ENCODE peak calls at places on chromosomes 7 and 10, in seven cellular contexts. T is IMR-90, U is esophagus squamous epithelium, L is gastrocnemius medialis, A is stomach, P is A549, K is lower leg skin. Q is an unnamed sample.

GRCh38 chr7:106284516-106285050 is at the start of gene NAMPT:
- DNase-seq in T (no peak), U (no peak), L (no peak), A (peak; percentile 59), P (no peak), K (peak; percentile 21), Q (no peak)

GRCh38 chr10:107971411-107971810 is 806.9 kb upstream of the SORCS1 start:
- DNase-seq in T (no peak), U (no peak), L (no peak), A (no peak), P (no peak), K (no peak), Q (no peak)

GRCh38 chr7:39384386-39384785 is 181.8 kb upstream of the YAE1 start:
- DNase-seq in T (no peak), U (no peak), L (no peak), A (no peak), P (no peak), K (no peak), Q (no peak)

GRCh38 chr7:47551550-47552121 is 30.3 kb downstream of the TNS3 start:
- DNase-seq in T (no peak), U (no peak), L (peak; percentile 27), A (no peak), P (no peak), K (no peak), Q (peak; percentile 43)

GRCh38 chr10:71052261-71052660 is 160.1 kb upstream of the UNC5B start:
- DNase-seq in T (no peak), U (no peak), L (no peak), A (no peak), P (no peak), K (no peak), Q (no peak)

GRCh38 chr10:50896721-50897120 is 11.3 kb upstream of the A1CF start:
- DNase-seq in T (no peak), U (no peak), L (no peak), A (no peak), P (no peak), K (no peak), Q (no peak)

GRCh38 chr10:96122824-96123223 is 7.3 kb upstream of the ZNF518A start:
- DNase-seq in T (no peak), U (no peak), L (no peak), A (no peak), P (no peak), K (no peak), Q (no peak)

GRCh38 chr10:12483996-12484944 is 134.9 kb downstream of the CAMK1D start:
- DNase-seq in T (no peak), U (no peak), L (no peak), A (no peak), P (no peak), K (no peak), Q (peak; percentile 63)

GRCh38 chr7:124324262-124324661 is 291.4 kb upstream of the TMEM229A start:
- DNase-seq in T (peak; percentile 18), U (no peak), L (no peak), A (no peak), P (no peak), K (no peak), Q (no peak)

GRCh38 chr7:131753620-131754222 is 197.3 kb upstream of the PODXL start:
- DNase-seq in T (no peak), U (no peak), L (no peak), A (no peak), P (peak; percentile 52), K (no peak), Q (no peak)

GRCh38 chr7:26305048-26305868 is 13.6 kb downstream of the SNX10 start:
- DNase-seq in T (no peak), U (no peak), L (no peak), A (no peak), P (no peak), K (no peak), Q (peak; percentile 83)

GRCh38 chr7:41319601-41320000 is 383.3 kb downstream of the INHBA start:
- DNase-seq in T (no peak), U (no peak), L (no peak), A (no peak), P (no peak), K (no peak), Q (no peak)

GRCh38 chr7:2518101-2518500 is 1.5 kb upstream of the LFNG start:
- DNase-seq in T (no peak), U (no peak), L (no peak), A (no peak), P (no peak), K (no peak), Q (no peak)

GRCh38 chr7:106003525-106004064 is 40.5 kb downstream of the CDHR3 start:
- DNase-seq in T (no peak), U (no peak), L (no peak), A (no peak), P (no peak), K (no peak), Q (no peak)

GRCh38 chr7:84975586-84976185 is 211.2 kb downstream of the SEMA3D start:
- DNase-seq in T (peak; percentile 34), U (no peak), L (no peak), A (no peak), P (no peak), K (no peak), Q (no peak)

GRCh38 chr10:58712982-58713381 is 200.3 kb downstream of the BICC1 start:
- DNase-seq in T (no peak), U (no peak), L (no peak), A (no peak), P (no peak), K (no peak), Q (no peak)

GRCh38 chr10:96556003-96556402 is 30.8 kb downstream of the TM9SF3 start:
- DNase-seq in T (no peak), U (no peak), L (no peak), A (no peak), P (no peak), K (no peak), Q (no peak)

GRCh38 chr7:91263359-91264082 is 712 bp upstream of the FZD1 start:
- DNase-seq in T (no peak), U (no peak), L (no peak), A (no peak), P (peak; percentile 17), K (peak; percentile 45), Q (peak; percentile 75)

GRCh38 chr10:122678266-122678665 is 21.4 kb downstream of the C10orf120 start:
- DNase-seq in T (no peak), U (no peak), L (no peak), A (no peak), P (no peak), K (no peak), Q (no peak)

GRCh38 chr10:70561558-70561957 is 41.0 kb downstream of the PRF1 start:
- DNase-seq in T (no peak), U (no peak), L (no peak), A (no peak), P (no peak), K (no peak), Q (peak; percentile 54)

GRCh38 chr10:97131702-97132101 is 54.1 kb downstream of the SLIT1 start:
- DNase-seq in T (no peak), U (no peak), L (no peak), A (no peak), P (no peak), K (no peak), Q (peak; percentile 44)

GRCh38 chr7:84022686-84023308 is 171.8 kb downstream of the SEMA3A start:
- DNase-seq in T (peak; percentile 37), U (no peak), L (no peak), A (peak; percentile 28), P (peak; percentile 96), K (no peak), Q (no peak)

GRCh38 chr7:130758429-130759056 is 24.5 kb upstream of the KLF14 start:
- DNase-seq in T (peak; percentile 69), U (no peak), L (no peak), A (no peak), P (peak; percentile 64), K (no peak), Q (no peak)

GRCh38 chr10:97013983-97014382 is 171.8 kb downstream of the SLIT1 start:
- DNase-seq in T (no peak), U (no peak), L (no peak), A (no peak), P (no peak), K (no peak), Q (no peak)

GRCh38 chr7:42831051-42831952 is 80.6 kb downstream of the C7orf25 start:
- DNase-seq in T (peak; percentile 44), U (no peak), L (peak; percentile 14), A (peak; percentile 52), P (peak; percentile 30), K (peak; percentile 25), Q (no peak)
- TF ChIP-seq CTCF in T (peak; percentile 58), U (peak; percentile 58), L (peak; percentile 32), A (peak; percentile 32), P (peak; percentile 47), K (peak; percentile 30), Q (no peak)

DNA sequence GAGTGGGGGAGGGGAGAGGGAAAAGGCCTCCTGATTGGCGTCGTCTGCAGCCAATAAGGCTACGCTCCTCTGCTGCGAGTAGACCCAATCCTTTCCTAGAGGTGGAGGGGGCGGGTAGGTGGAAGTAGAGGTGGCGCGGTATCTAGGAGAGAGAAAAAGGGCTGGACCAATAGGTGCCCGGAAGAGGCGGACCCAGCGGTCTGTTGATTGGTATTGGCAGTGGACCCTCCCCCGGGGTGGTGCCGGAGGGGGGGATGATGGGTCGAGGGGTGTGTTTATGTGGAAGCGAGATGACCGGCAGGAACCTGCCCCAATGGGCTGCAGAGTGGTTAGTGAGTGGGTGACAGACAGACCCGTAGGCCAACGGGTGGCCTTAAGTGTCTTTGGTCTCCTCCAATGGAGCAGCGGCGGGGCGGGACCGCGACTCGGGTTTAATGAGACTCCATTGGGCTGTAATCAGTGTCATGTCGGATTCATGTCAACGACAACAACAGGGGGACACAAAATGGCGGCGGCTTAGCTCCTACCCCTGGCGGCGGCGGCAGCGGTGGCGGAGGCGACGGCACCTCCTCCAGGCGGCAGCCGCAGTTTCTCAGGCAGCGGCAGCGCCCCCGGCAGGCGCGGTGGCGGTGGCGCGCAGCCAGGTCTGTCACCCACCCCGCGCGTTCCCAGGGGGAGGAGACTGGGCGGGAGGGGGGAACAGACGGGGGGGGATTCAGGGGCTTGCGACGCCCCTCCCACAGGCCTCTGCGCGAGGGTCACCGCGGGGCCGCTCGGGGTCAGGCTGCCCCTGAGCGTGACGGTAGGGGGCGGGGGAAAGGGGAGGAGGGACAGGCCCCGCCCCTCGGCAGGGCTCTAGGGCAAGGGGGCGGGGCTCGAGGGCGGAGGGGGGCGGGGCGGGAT is at the start of gene KAT6B:
- DNase-seq in T (peak; percentile 100), U (peak; percentile 100), L (peak; percentile 100), A (peak; percentile 100), P (peak; percentile 100), K (peak; percentile 100), Q (peak; percentile 100)
- TF ChIP-seq POLR2A in T (peak; percentile 79), U (peak; percentile 70), L (peak; percentile 22), A (no peak), P (peak; percentile 50), K (no peak), Q (no peak)

GRCh38 chr7:51299391-51300133 is 17.0 kb downstream of the COBL start:
- DNase-seq in T (no peak), U (no peak), L (no peak), A (no peak), P (no peak), K (no peak), Q (no peak)
- TF ChIP-seq CTCF in T (no peak), U (no peak), L (no peak), A (no peak), P (no peak), K (no peak), Q (no peak)

DNA sequence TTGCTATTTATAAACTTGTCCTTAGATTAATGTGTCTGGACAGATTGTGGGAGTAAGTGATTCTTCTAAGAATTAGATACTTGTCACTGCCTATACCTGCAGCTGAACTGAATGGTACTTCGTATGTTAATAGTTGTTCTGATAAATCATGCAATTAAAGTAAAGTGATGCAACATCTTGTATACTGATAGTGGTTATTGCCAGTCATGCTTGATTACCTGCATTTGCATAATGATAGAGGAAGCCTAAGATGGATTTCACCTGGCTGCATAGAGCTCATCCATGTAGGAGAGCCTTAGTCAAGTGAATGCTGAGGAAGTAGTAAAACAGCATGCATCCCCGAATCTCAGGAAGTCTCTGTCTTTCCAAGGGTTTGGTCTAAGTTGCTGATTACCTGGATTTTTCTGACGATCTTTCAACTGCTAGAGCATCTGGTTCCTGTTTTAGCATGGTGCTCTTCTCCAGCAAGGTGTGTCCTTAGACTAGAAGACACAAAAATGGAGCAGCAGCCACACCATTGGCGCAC is 64.1 kb upstream of the CAPZA2 start:
- DNase-seq in T (no peak), U (no peak), L (no peak), A (no peak), P (no peak), K (no peak), Q (no peak)
- TF ChIP-seq POLR2A in T (no peak), U (no peak), L (no peak), A (no peak), P (no peak), K (no peak), Q (no peak)

Q was measured in spleen.